ENCODE peak calls at places on chromosomes 13 and 19, in six cellular contexts. H, A, V, Q, R and X are unnamed samples. For H3K4me1, the result is how much of the 10 kb centered on the place peaks cover.

GRCh38 chr19:41697198-41697855 is 9.3 kb upstream of the CEACAM7 start:
- DNase-seq in H (no peak), A (no peak), V (no peak), Q (no peak), R (no peak), X (no peak)

GRCh38 chr19:48419158-48419920 is 25.9 kb downstream of the GRIN2D start:
- DNase-seq in H (peak), A (peak), V (peak), Q (no peak), R (peak), X (no peak)

GRCh38 chr13:64758520-64758919 is 2471.6 kb downstream of the PCDH9 start:
- DNase-seq in H (no peak), A (no peak), V (peak), Q (no peak), R (no peak), X (no peak)

GRCh38 chr19:55820037-55820436 is 11.8 kb downstream of the NLRP11 start:
- DNase-seq in H (no peak), A (no peak), V (no peak), Q (no peak), R (no peak), X (no peak)

GRCh38 chr19:32498641-32499200 is 82.3 kb upstream of the PDCD5 start:
- DNase-seq in H (no peak), A (no peak), V (no peak), Q (no peak), R (no peak), X (no peak)

GRCh38 chr19:49441210-49441959 is at the start of gene SLC17A7:
- DNase-seq in H (peak), A (peak), V (no peak), Q (no peak), R (peak), X (no peak)

GRCh38 chr19:50003810-50004419 is 21.3 kb downstream of the VRK3 start:
- DNase-seq in H (peak), A (no peak), V (peak), Q (peak), R (no peak), X (no peak)

GRCh38 chr13:50592412-50593145 is 250.9 kb downstream of the DLEU7 start:
- DNase-seq in H (no peak), A (no peak), V (peak), Q (peak), R (no peak), X (no peak)

GRCh38 chr13:40922437-40923040 is 96.6 kb downstream of the ELF1 start:
- DNase-seq in H (no peak), A (peak), V (no peak), Q (no peak), R (peak), X (no peak)

DNA sequence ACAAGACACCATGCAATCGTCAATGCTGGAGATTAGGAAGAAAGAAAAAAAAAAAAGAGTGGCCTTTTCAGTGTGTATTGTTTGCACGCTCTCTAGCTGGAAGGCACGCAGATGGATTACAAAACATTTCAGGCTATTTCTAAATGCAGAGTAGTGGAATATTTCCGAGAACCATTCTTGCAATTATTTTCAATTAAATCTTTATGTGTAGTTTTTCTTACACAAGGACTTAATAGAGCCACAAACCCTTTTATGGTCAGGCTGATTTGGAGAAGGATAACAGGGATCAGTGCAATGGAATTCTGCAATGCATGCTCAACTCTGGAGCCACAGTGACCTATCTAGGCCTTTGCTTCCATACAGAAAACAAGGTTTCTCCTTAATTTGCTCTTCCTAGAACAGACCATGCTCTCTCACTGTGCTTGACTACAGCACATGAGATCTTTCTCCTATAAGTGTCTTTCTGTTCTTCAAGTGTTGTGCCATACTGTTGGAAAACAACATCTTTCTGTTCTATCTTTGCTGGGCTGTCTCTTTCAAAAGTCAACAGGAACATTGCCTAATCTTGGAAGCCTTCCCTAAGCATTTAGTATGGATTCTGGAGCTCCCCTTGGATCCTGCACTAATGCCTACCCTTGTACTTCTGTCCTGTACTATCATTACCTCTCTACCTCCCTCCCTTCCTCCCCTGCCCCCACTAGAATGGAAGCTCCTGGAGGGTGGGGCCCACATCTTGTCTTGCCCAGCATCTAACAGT is 26.9 kb downstream of the STARD13 start:
- DNase-seq in H (no peak), A (no peak), V (peak), Q (no peak), R (no peak), X (no peak)
- H3K4me1 ChIP-seq in H (under half), A (half or more), V (under half), Q (under half), R (under half), X (under half)

DNA sequence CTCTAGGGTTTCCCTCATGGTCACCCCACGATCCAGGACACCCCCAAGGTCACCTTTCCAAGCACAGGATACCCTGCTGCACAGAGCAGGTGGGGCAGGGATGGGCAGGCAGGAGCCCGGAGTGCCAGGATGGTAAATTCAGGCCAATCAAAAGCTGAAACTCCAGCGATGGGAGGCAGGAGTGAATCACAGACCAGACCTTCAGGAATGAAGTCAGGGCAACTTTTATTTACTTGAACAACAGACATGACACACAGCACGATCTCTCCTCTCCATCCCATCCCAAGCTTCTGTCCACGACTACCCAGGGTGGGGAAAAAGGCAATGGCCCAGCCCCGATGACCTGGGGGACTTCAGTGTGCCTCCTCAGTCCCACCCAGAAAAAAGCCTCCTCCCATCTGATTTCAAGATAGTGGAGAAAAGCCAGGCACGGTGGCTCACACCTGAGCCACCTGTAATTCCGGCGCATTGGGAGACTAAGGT is 39.1 kb downstream of the ZSWIM4 start:
- DNase-seq in H (no peak), A (no peak), V (peak), Q (peak), R (no peak), X (no peak)
- H3K4me1 ChIP-seq in H (half or more), A (half or more), V (under half), Q (under half), R (half or more), X (under half)

DNA sequence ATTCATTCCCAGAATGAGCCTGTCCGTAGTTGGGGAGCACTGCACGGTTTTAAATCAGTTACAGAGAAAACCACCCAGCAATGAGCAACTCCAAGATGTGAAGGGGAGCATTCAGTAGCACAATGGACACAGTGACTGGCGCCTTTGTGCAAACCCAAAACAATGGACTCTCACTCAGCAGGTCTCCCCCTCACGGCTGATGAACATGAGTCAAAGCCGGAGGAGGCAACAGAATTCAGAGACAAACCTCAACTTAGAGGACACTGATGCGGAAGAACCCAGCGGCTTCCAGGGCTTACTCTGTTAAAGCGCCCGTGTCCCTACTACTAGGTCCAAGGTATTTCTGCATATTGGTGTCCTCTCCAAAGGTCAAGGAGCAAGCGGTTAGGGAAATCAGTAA is 17.7 kb downstream of the PLEKHF1 start:
- DNase-seq in H (no peak), A (no peak), V (no peak), Q (peak), R (peak), X (no peak)
- H3K4me1 ChIP-seq in H (half or more), A (half or more), V (under half), Q (under half), R (under half), X (under half)

GRCh38 chr19:10107817-10108367 is 1.7 kb downstream of the PPAN start:
- DNase-seq in H (no peak), A (no peak), V (no peak), Q (no peak), R (no peak), X (no peak)

GRCh38 chr19:10110972-10111317 is 548 bp upstream of the P2RY11 start:
- DNase-seq in H (no peak), A (no peak), V (no peak), Q (no peak), R (no peak), X (no peak)

GRCh38 chr19:10110076-10110971 is 1.2 kb upstream of the P2RY11 start:
- DNase-seq in H (no peak), A (no peak), V (no peak), Q (no peak), R (no peak), X (no peak)

GRCh38 chr19:10111405-10111811 is at the start of gene P2RY11:
- DNase-seq in H (no peak), A (no peak), V (no peak), Q (no peak), R (no peak), X (no peak)

DNA sequence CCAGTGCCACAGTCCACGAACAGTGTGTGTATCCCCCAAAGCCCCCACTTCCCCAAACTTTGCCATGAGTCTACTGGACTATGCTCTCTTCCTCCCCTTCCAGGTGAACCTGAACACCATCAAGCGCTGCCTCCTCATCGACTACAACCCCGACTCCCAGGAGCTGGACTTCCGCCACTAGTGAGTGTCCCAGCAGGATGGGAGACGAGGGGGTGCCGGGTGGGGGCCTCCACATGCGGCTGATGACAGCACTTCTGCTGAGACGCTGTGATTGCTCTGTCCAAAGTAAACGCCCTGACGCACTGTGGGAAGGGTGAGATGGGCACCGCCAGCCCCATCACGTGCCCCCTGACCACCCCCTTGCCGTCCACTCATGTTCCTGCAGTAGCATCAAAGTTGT is 2.0 kb upstream of the P2RY11 start:
- DNase-seq in H (no peak), A (no peak), V (no peak), Q (no peak), R (no peak), X (no peak)
- H3K4me1 ChIP-seq in H (under half), A (under half), V (under half), Q (under half), R (under half), X (under half)

GRCh38 chr13:113490496-113491417 is at the start of gene DCUN1D2:
- DNase-seq in H (peak), A (peak), V (peak), Q (peak), R (peak), X (peak)

GRCh38 chr13:113491982-113492381 is 1.5 kb upstream of the DCUN1D2 start:
- DNase-seq in H (no peak), A (no peak), V (no peak), Q (no peak), R (no peak), X (no peak)

GRCh38 chr13:113493315-113493951 is 2.9 kb upstream of the DCUN1D2 start:
- DNase-seq in H (no peak), A (no peak), V (peak), Q (peak), R (no peak), X (no peak)

GRCh38 chr13:113489549-113490495 is 689 bp downstream of the DCUN1D2 start:
- DNase-seq in H (no peak), A (no peak), V (peak), Q (peak), R (no peak), X (no peak)

GRCh38 chr13:113491418-113491883 is 940 bp upstream of the DCUN1D2 start:
- DNase-seq in H (no peak), A (peak), V (peak), Q (peak), R (peak), X (no peak)
- H3K4me1 ChIP-seq in H (half or more), A (half or more), V (under half), Q (under half), R (under half), X (under half)